ENCODE peak calls at places on chromosomes 4 and X, in six cellular contexts. H is AG09309; U is right atrium auricular region; F is mesendoderm; X is activated T-cell treated with anti-CD3 and anti-CD28 coated beads, Interleukin-2, amount 50 U/mL, for 4 hours; P is adipocyte. O is an unnamed sample.
A peak's percentile ranks its signal among the peaks of the same experiment; 100 is the strongest.

GRCh38 chrX:24696241-24696640 is 2.5 kb downstream of the POLA1 start:
- DNase-seq in U (no peak), P (no peak), F (no peak), X (no peak), H (no peak), O (no peak)

GRCh38 chr4:44016582-44017421 is 431.8 kb downstream of the KCTD8 start:
- DNase-seq in U (no peak), P (no peak), F (no peak), X (no peak), H (no peak), O (no peak)

GRCh38 chr4:181646864-181647263 is 596.3 kb upstream of the TENM3 start:
- DNase-seq in F (no peak), P (no peak), H (no peak), U (no peak), X (no peak), O (no peak)

GRCh38 chr4:56909083-56909981 is 1.6 kb downstream of the REST start:
- DNase-seq in F (peak; percentile 75), U (peak; percentile 63), P (peak; percentile 83), X (peak; percentile 35), H (no peak), O (no peak)

GRCh38 chr4:169184686-169185085 is 86.1 kb downstream of the SH3RF1 start:
- DNase-seq in X (no peak), U (no peak), H (no peak), F (no peak), P (no peak), O (no peak)

GRCh38 chr4:60822986-60823385 is 377.1 kb upstream of the ADGRL3 start:
- DNase-seq in P (no peak), X (no peak), H (no peak), U (no peak), F (no peak), O (no peak)

GRCh38 chr4:5051692-5052423 is 578 bp downstream of the STK32B start:
- DNase-seq in U (no peak), X (no peak), H (no peak), P (peak; percentile 70), F (peak; percentile 18), O (no peak)

GRCh38 chrX:29478336-29479069 is 736.9 kb upstream of the MAGEB2 start:
- DNase-seq in X (no peak), U (no peak), F (peak; percentile 60), H (no peak), P (peak; percentile 21), O (no peak)

GRCh38 chr4:4618846-4619245 is 77.0 kb upstream of the STX18 start:
- DNase-seq in H (no peak), F (no peak), U (no peak), X (no peak), P (no peak), O (no peak)

GRCh38 chr4:39125600-39125985 is 56.7 kb upstream of the WDR19 start:
- DNase-seq in U (no peak), P (no peak), H (no peak), F (no peak), X (no peak), O (no peak)

GRCh38 chrX:13386636-13387035 is 66.8 kb upstream of the ATXN3L start:
- DNase-seq in U (no peak), F (no peak), H (no peak), X (no peak), P (no peak), O (no peak)

GRCh38 chr4:39045791-39046221 is 13.6 kb upstream of the TMEM156 start:
- DNase-seq in X (no peak), P (no peak), U (no peak), H (no peak), F (no peak), O (no peak)

GRCh38 chr4:70925899-70926635 is 23.9 kb downstream of the MOB1B start:
- DNase-seq in H (no peak), P (no peak), F (no peak), X (no peak), U (no peak), O (no peak)

GRCh38 chr4:145107126-145107525 is 9.0 kb downstream of the ABCE1 start:
- DNase-seq in F (no peak), H (no peak), U (no peak), P (no peak), X (no peak), O (no peak)

GRCh38 chr4:7607156-7607910 is 172.6 kb upstream of the PSAPL1 start:
- DNase-seq in U (no peak), H (no peak), F (no peak), X (no peak), P (no peak), O (no peak)

GRCh38 chr4:76250962-76251361 is 559 bp upstream of the FAM47E start:
- DNase-seq in U (no peak), H (no peak), X (no peak), P (no peak), F (no peak), O (no peak)

GRCh38 chr4:69881173-69881773 is 21.3 kb upstream of the SULT1E1 start:
- DNase-seq in U (no peak), P (peak; percentile 81), H (no peak), X (peak; percentile 5), F (peak; percentile 37), O (peak; percentile 15)

GRCh38 chr4:119271361-119272085 is 50.4 kb downstream of the FABP2 start:
- DNase-seq in U (no peak), H (no peak), X (no peak), P (no peak), F (no peak), O (no peak)

GRCh38 chr4:144304025-144304424 is 163.5 kb upstream of the GYPA start:
- DNase-seq in P (no peak), H (no peak), X (no peak), U (no peak), F (no peak), O (no peak)

GRCh38 chr4:113921089-113921842 is 58.2 kb downstream of the ARSJ start:
- DNase-seq in P (peak; percentile 59), H (no peak), F (no peak), U (no peak), X (no peak), O (no peak)

GRCh38 chr4:19927381-19927780 is 324.3 kb upstream of the SLIT2 start:
- DNase-seq in P (peak; percentile 26), U (no peak), F (no peak), X (no peak), H (no peak), O (no peak)

GRCh38 chrX:132292753-132293152 is 73.5 kb upstream of the RAP2C start:
- DNase-seq in H (peak; percentile 37), P (peak; percentile 83), U (no peak), F (peak; percentile 63), X (no peak), O (peak; percentile 34)

GRCh38 chr4:172786039-172786792 is 382.4 kb upstream of the GALNT7 start:
- DNase-seq in X (no peak), F (no peak), U (no peak), P (peak; percentile 58), H (no peak), O (no peak)

GRCh38 chr4:76252271-76252653 is 741 bp downstream of the FAM47E start:
- DNase-seq in P (no peak), X (no peak), F (no peak), U (no peak), H (no peak), O (no peak)

GRCh38 chr4:188399834-188400233 is 260.6 kb downstream of the TRIML1 start:
- DNase-seq in U (no peak), H (no peak), X (no peak), F (peak; percentile 95), P (no peak), O (no peak)

GRCh38 chr4:4583606-4584005 is 41.8 kb upstream of the STX18 start:
- DNase-seq in H (no peak), F (no peak), X (no peak), U (no peak), P (no peak), O (no peak)

GRCh38 chr4:93828332-93828829 is at the start of gene ATOH1:
- DNase-seq in F (peak; percentile 73), P (peak; percentile 32), H (no peak), X (no peak), U (no peak), O (no peak)

GRCh38 chr4:56859841-56860240 is 38.3 kb upstream of the SPINK2 start:
- DNase-seq in X (no peak), H (no peak), P (no peak), U (no peak), F (no peak), O (no peak)

GRCh38 chrX:135695471-135695870 is 18.0 kb upstream of the CT45A1 start:
- DNase-seq in H (no peak), P (no peak), F (no peak), X (no peak), U (no peak), O (no peak)

GRCh38 chr4:187840814-187841213 is 154.8 kb upstream of the ZFP42 start:
- DNase-seq in P (no peak), X (no peak), F (peak; percentile 20), U (no peak), H (no peak), O (no peak)

GRCh38 chr4:136650541-136651277 is 881.6 kb downstream of the PCDH18 start:
- DNase-seq in U (no peak), H (no peak), F (peak; percentile 31), X (no peak), P (no peak), O (no peak)

GRCh38 chr4:125244848-125245450 is 69.8 kb upstream of the FAT4 start:
- DNase-seq in X (no peak), P (peak; percentile 71), H (no peak), F (peak; percentile 12), U (no peak), O (no peak)

GRCh38 chr4:38842998-38843397 is 13.6 kb downstream of the TLR6 start:
- DNase-seq in F (no peak), U (no peak), X (no peak), P (no peak), H (no peak), O (no peak)

GRCh38 chr4:92551616-92552015 is 247.8 kb downstream of the GRID2 start:
- DNase-seq in F (no peak), U (no peak), H (no peak), X (no peak), P (no peak), O (no peak)

GRCh38 chr4:61200991-61201526 is 933 bp downstream of the ADGRL3 start:
- DNase-seq in X (no peak), P (peak; percentile 67), U (no peak), H (no peak), F (peak; percentile 74), O (no peak)

GRCh38 chrX:155216940-155217450 is 735 bp downstream of the VBP1 start:
- DNase-seq in H (no peak), U (no peak), P (peak; percentile 38), X (no peak), F (no peak), O (no peak)

GRCh38 chr4:42474406-42474805 is 77.1 kb downstream of the SHISA3 start:
- DNase-seq in U (no peak), X (no peak), H (no peak), F (no peak), P (no peak), O (no peak)